ENCODE peak calls at places on chromosomes 3 and 15, in four cellular contexts. K is Right ventricle myocardium superior; P is effector CD4-positive, alpha-beta T cell; W is activated T-cell treated with anti-CD3 and anti-CD28 coated beads for 1 hour. Z is an unnamed sample.

GRCh38 chr3:71254251-71254650 is 329.3 kb downstream of the FOXP1 start:
- DNase-seq in K (no peak), P (no peak), W (no peak), Z (no peak)

GRCh38 chr3:105647047-105647446 is 221.8 kb downstream of the CBLB start:
- DNase-seq in K (no peak), P (no peak), W (no peak), Z (peak)

GRCh38 chr15:79535536-79535935 is 103.4 kb downstream of the MINAR1 start:
- DNase-seq in K (no peak), P (no peak), W (no peak), Z (no peak)

GRCh38 chr15:41866263-41866703 is 27.6 kb downstream of the SPTBN5 start:
- DNase-seq in K (no peak), P (no peak), W (no peak), Z (no peak)

GRCh38 chr3:16026753-16027152 is 147.7 kb upstream of the GALNT15 start:
- DNase-seq in K (no peak), P (no peak), W (no peak), Z (no peak)

GRCh38 chr3:73926360-73927202 is 301.8 kb upstream of the PDZRN3 start:
- DNase-seq in K (no peak), P (no peak), W (no peak), Z (no peak)

GRCh38 chr3:39917060-39917773 is 107.8 kb downstream of the MYRIP start:
- DNase-seq in K (no peak), P (no peak), W (no peak), Z (no peak)

GRCh38 chr15:51561271-51561670 is 61.3 kb downstream of the DMXL2 start:
- DNase-seq in K (no peak), P (no peak), W (no peak), Z (no peak)

GRCh38 chr3:58551636-58552180 is 14.7 kb upstream of the ACOX2 start:
- DNase-seq in K (no peak), P (no peak), W (no peak), Z (no peak)

GRCh38 chr15:75202251-75203016 is 752 bp downstream of the C15orf39 start:
- DNase-seq in K (peak), P (peak), W (peak), Z (peak)

GRCh38 chr3:106392905-106393304 is 524.1 kb upstream of the CBLB start:
- DNase-seq in K (no peak), P (no peak), W (no peak), Z (no peak)

GRCh38 chr15:66872394-66872793 is 170.4 kb downstream of the SMAD6 start:
- DNase-seq in K (no peak), P (no peak), W (no peak), Z (no peak)

GRCh38 chr15:64356443-64357040 is 569 bp upstream of the CSNK1G1 start:
- DNase-seq in K (no peak), P (no peak), W (no peak), Z (peak)

GRCh38 chr15:82968066-82968465 is 15.5 kb upstream of the HOMER2 start:
- DNase-seq in K (no peak), P (no peak), W (no peak), Z (no peak)

GRCh38 chr15:69490356-69491050 is 37.9 kb downstream of the RPLP1 start:
- DNase-seq in K (no peak), P (no peak), W (no peak), Z (no peak)

GRCh38 chr3:123328851-123329635 is 119.8 kb downstream of the ADCY5 start:
- DNase-seq in K (peak), P (peak), W (peak), Z (peak)

GRCh38 chr3:17233398-17233800 is 348.6 kb downstream of the PLCL2 start:
- DNase-seq in K (no peak), P (peak), W (no peak), Z (peak)

GRCh38 chr3:65796676-65797075 is 242.0 kb downstream of the MAGI1 start:
- DNase-seq in K (no peak), P (no peak), W (no peak), Z (no peak)

GRCh38 chr15:79206940-79207339 is 75.6 kb upstream of the ANKRD34C start:
- DNase-seq in K (no peak), P (no peak), W (no peak), Z (no peak)

GRCh38 chr15:40468850-40469249 is 1.9 kb upstream of the CHST14 start:
- DNase-seq in K (no peak), P (no peak), W (no peak), Z (no peak)

GRCh38 chr3:128466840-128467541 is at the start of gene DNAJB8:
- DNase-seq in K (no peak), P (no peak), W (no peak), Z (no peak)

GRCh38 chr15:75502360-75502759 is 50.9 kb upstream of the SIN3A start:
- DNase-seq in K (no peak), P (no peak), W (no peak), Z (no peak)

GRCh38 chr3:32226875-32227500 is 11.5 kb upstream of the CMTM8 start:
- DNase-seq in K (no peak), P (no peak), W (no peak), Z (peak)

GRCh38 chr15:41777421-41777973 is 3.2 kb downstream of the MAPKBP1 start:
- DNase-seq in K (no peak), P (no peak), W (no peak), Z (no peak)

GRCh38 chr3:110178965-110179364 is 841.6 kb upstream of the DPPA4 start:
- DNase-seq in K (no peak), P (no peak), W (no peak), Z (no peak)

GRCh38 chr3:65605876-65606432 is 432.8 kb downstream of the MAGI1 start:
- DNase-seq in K (no peak), P (no peak), W (no peak), Z (no peak)

GRCh38 chr15:67077641-67078215 is 12.3 kb downstream of the SMAD3 start:
- DNase-seq in K (no peak), P (no peak), W (no peak), Z (no peak)

GRCh38 chr15:41917767-41918430 is 24.0 kb upstream of the SPTBN5 start:
- DNase-seq in K (peak), P (no peak), W (no peak), Z (peak)

GRCh38 chr15:53918180-53919079 is 59.8 kb upstream of the UNC13C start:
- DNase-seq in K (no peak), P (no peak), W (no peak), Z (peak)

GRCh38 chr3:60758169-60758568 is 493.1 kb downstream of the FHIT start:
- DNase-seq in K (no peak), P (no peak), W (no peak), Z (no peak)

GRCh38 chr3:196323723-196324122 is 5.7 kb upstream of the DYNLT2B start:
- DNase-seq in K (no peak), P (no peak), W (no peak), Z (no peak)

GRCh38 chr3:106332884-106333283 is 464.1 kb upstream of the CBLB start:
- DNase-seq in K (no peak), P (no peak), W (no peak), Z (peak)

GRCh38 chr15:88974392-88974791 is 61.2 kb upstream of the MFGE8 start:
- DNase-seq in K (no peak), P (no peak), W (no peak), Z (no peak)

Z was measured in DMS53.